ENCODE peak calls at places on chromosomes 7 and 10, in seven cellular contexts. L is Kasumi-1; M is HS-5; C is activated effector memory CD4-positive, alpha-beta T cell treated with Interleukin-2 at 50 U/mL for 16 hours; D is T-helper 1 cell; Y is heart right ventricle; I is activated CD8-positive, alpha-beta memory T cell treated with anti-CD3 and anti-CD28 coated beads for 1 hour. H is an unnamed sample.

GRCh38 chr10:52668024-52668423 is 104.6 kb downstream of the MBL2 start:
- DNase-seq in C (no peak), D (no peak), L (no peak), M (no peak), I (no peak), Y (no peak), H (no peak)

GRCh38 chr7:41010418-41010817 is 692.5 kb downstream of the INHBA start:
- DNase-seq in Y (peak), L (peak), C (no peak), M (no peak), I (no peak), D (no peak), H (no peak)

GRCh38 chr7:112414855-112415490 is 35.3 kb upstream of the IFRD1 start:
- DNase-seq in Y (no peak), L (peak), I (no peak), D (no peak), M (no peak), C (no peak), H (no peak)

GRCh38 chr10:45419673-45420020 is 45.6 kb downstream of the ALOX5 start:
- DNase-seq in L (no peak), D (no peak), I (no peak), M (no peak), Y (peak), C (no peak), H (no peak)

GRCh38 chr7:100539436-100540006 is 518 bp downstream of the AGFG2 start:
- DNase-seq in M (no peak), I (no peak), L (no peak), C (no peak), Y (no peak), D (no peak), H (no peak)

GRCh38 chr10:84432891-84433290 is 104.5 kb downstream of the CCSER2 start:
- DNase-seq in L (no peak), C (no peak), M (no peak), D (no peak), I (no peak), Y (no peak), H (no peak)

GRCh38 chr10:5546891-5547683 is 22.3 kb downstream of the CALML3 start:
- DNase-seq in M (no peak), I (no peak), Y (no peak), C (no peak), L (no peak), D (no peak), H (no peak)

GRCh38 chr7:42014625-42015412 is 222.2 kb downstream of the GLI3 start:
- DNase-seq in C (no peak), Y (no peak), M (no peak), L (peak), D (no peak), I (no peak), H (no peak)